ENCODE peak calls at places on chromosomes 3 and 15, in eight cellular contexts. Q is GM23338; O is heart left ventricle; A is GM10248; J is stimulated activated CD8-positive, alpha-beta memory T cell treated with anti-CD3 and anti-CD28 coated beads, Interleukin-15, amount 100 ng/mL, for 24 hours; P is hypothalamus; L is NB4; N is retina. V is an unnamed sample.

GRCh38 chr15:90594297-90594696 is 64.6 kb downstream of the CRTC3 start:
- DNase-seq in Q (peak; percentile 45), O (peak; percentile 79), A (no peak), J (peak; percentile 37), P (peak; percentile 54), L (no peak), N (no peak), V (no peak)

GRCh38 chr3:52281980-52282801 is 3.7 kb upstream of the WDR82 start:
- DNase-seq in Q (no peak), O (no peak), A (no peak), J (no peak), P (no peak), L (no peak), N (no peak), V (no peak)

GRCh38 chr3:185361920-185362319 is 1.0 kb upstream of the MAP3K13 start:
- DNase-seq in Q (no peak), O (no peak), A (no peak), J (no peak), P (no peak), L (no peak), N (no peak), V (no peak)

GRCh38 chr3:33047842-33048834 is 48.8 kb downstream of the GLB1 start:
- DNase-seq in Q (no peak), O (no peak), A (no peak), J (no peak), P (no peak), L (no peak), N (no peak), V (no peak)

GRCh38 chr3:112119686-112120484 is 13.2 kb downstream of the GCSAM start:
- DNase-seq in Q (no peak), O (no peak), A (no peak), J (no peak), P (no peak), L (no peak), N (no peak), V (peak; percentile 18)

GRCh38 chr3:155741598-155741997 is 3.3 kb downstream of the PLCH1 start:
- DNase-seq in Q (no peak), O (no peak), A (no peak), J (no peak), P (no peak), L (no peak), N (no peak), V (no peak)

GRCh38 chr3:160163259-160163878 is 61.9 kb upstream of the C3orf80 start:
- DNase-seq in Q (no peak), O (no peak), A (peak; percentile 27), J (no peak), P (no peak), L (peak; percentile 21), N (no peak), V (peak; percentile 67)

GRCh38 chr3:166201476-166201875 is 364.3 kb upstream of the BCHE start:
- DNase-seq in Q (no peak), O (no peak), A (no peak), J (no peak), P (no peak), L (no peak), N (no peak), V (no peak)

GRCh38 chr3:86416334-86416733 is 574.6 kb downstream of the VGLL3 start:
- DNase-seq in Q (peak; percentile 9), O (no peak), A (no peak), J (no peak), P (no peak), L (no peak), N (no peak), V (no peak)

GRCh38 chr3:180420804-180421203 is 181.2 kb upstream of the TTC14 start:
- DNase-seq in Q (no peak), O (no peak), A (no peak), J (no peak), P (no peak), L (no peak), N (no peak), V (no peak)

GRCh38 chr15:67948215-67948614 is 105.9 kb upstream of the PIAS1 start:
- DNase-seq in Q (no peak), O (no peak), A (no peak), J (no peak), P (no peak), L (no peak), N (no peak), V (no peak)

GRCh38 chr3:43023766-43024165 is 44.7 kb downstream of the GASK1A start:
- DNase-seq in Q (no peak), O (no peak), A (no peak), J (no peak), P (no peak), L (no peak), N (no peak), V (no peak)

GRCh38 chr3:66413151-66413751 is 87.6 kb downstream of the LRIG1 start:
- DNase-seq in Q (no peak), O (no peak), A (no peak), J (no peak), P (no peak), L (no peak), N (no peak), V (no peak)

GRCh38 chr3:131658115-131658514 is 155.3 kb upstream of the MRPL3 start:
- DNase-seq in Q (no peak), O (no peak), A (no peak), J (no peak), P (no peak), L (no peak), N (no peak), V (no peak)

GRCh38 chr3:175226444-175226843 is 367.3 kb downstream of the NAALADL2 start:
- DNase-seq in Q (no peak), O (no peak), A (no peak), J (no peak), P (no peak), L (no peak), N (no peak), V (no peak)

GRCh38 chr15:74843891-74844299 is 939 bp upstream of the ULK3 start:
- DNase-seq in Q (no peak), O (no peak), A (no peak), J (no peak), P (no peak), L (peak; percentile 33), N (peak; percentile 35), V (peak; percentile 81)

GRCh38 chr15:60426870-60427528 is 29.2 kb upstream of the ANXA2 start:
- DNase-seq in Q (no peak), O (no peak), A (no peak), J (no peak), P (no peak), L (no peak), N (no peak), V (no peak)

GRCh38 chr3:57755368-57756021 is 614 bp upstream of the SLMAP start:
- DNase-seq in Q (peak; percentile 85), O (no peak), A (peak; percentile 68), J (no peak), P (no peak), L (peak; percentile 78), N (no peak), V (peak; percentile 84)

GRCh38 chr3:61454000-61454399 is 107.4 kb upstream of the PTPRG start:
- DNase-seq in Q (no peak), O (no peak), A (no peak), J (no peak), P (no peak), L (no peak), N (no peak), V (no peak)

GRCh38 chr3:194995922-194996321 is 275.0 kb downstream of the XXYLT1 start:
- DNase-seq in Q (peak; percentile 15), O (no peak), A (no peak), J (no peak), P (no peak), L (no peak), N (no peak), V (no peak)

GRCh38 chr3:53026423-53027162 is 19.3 kb downstream of the SFMBT1 start:
- DNase-seq in Q (peak; percentile 82), O (no peak), A (no peak), J (no peak), P (no peak), L (peak; percentile 42), N (no peak), V (no peak)

GRCh38 chr15:68700395-68701123 is 120.1 kb downstream of the ANP32A start:
- DNase-seq in Q (peak; percentile 59), O (peak; percentile 77), A (no peak), J (no peak), P (peak; percentile 76), L (no peak), N (peak; percentile 89), V (peak; percentile 95)

GRCh38 chr3:101512521-101513418 is at the start of gene SENP7:
- DNase-seq in Q (peak; percentile 89), O (peak; percentile 91), A (peak; percentile 88), J (peak; percentile 57), P (peak; percentile 70), L (peak; percentile 83), N (peak; percentile 97), V (peak; percentile 93)